ENCODE peak calls at places on chromosomes 5 and 9, in five cellular contexts. C is mucosa of descending colon, V is AG04450, R is progenitor cell of endocrine pancreas, J is LNCaP clone FGC. X is an unnamed sample.

GRCh38 chr5:102295534-102296228 is 403 bp downstream of the SLCO4C1 start:
- DNase-seq in V (no peak), C (peak), R (peak), J (no peak), X (peak)

GRCh38 chr5:135130526-135131215 is 96.6 kb upstream of the PITX1 start:
- DNase-seq in C (no peak), J (no peak), R (no peak), V (peak), X (no peak)

GRCh38 chr5:62385816-62386400 is 17.8 kb downstream of the DIMT1 start:
- DNase-seq in V (no peak), R (no peak), C (no peak), J (no peak), X (peak)

GRCh38 chr9:116580853-116581252 is 106.3 kb upstream of the TRIM32 start:
- DNase-seq in J (no peak), R (no peak), C (no peak), V (no peak), X (no peak)

GRCh38 chr9:134554750-134555655 is 86.6 kb upstream of the COL5A1 start:
- DNase-seq in V (no peak), R (no peak), C (no peak), J (no peak), X (no peak)

GRCh38 chr5:61604076-61604475 is 272.0 kb downstream of the ZSWIM6 start:
- DNase-seq in V (no peak), J (no peak), R (no peak), C (no peak), X (no peak)

GRCh38 chr9:4585135-4585534 is 77.0 kb upstream of the PLPP6 start:
- DNase-seq in V (no peak), R (no peak), C (no peak), J (no peak), X (no peak)

GRCh38 chr9:135397142-135397541 is 82.4 kb upstream of the PPP1R26 start:
- DNase-seq in J (no peak), C (no peak), V (no peak), R (no peak), X (no peak)

GRCh38 chr5:76673125-76673524 is 42.8 kb upstream of the F2R start:
- DNase-seq in V (no peak), J (no peak), R (no peak), C (no peak), X (no peak)

GRCh38 chr9:94480205-94480604 is 74.7 kb upstream of the PCAT7 start:
- DNase-seq in J (no peak), C (no peak), V (no peak), R (no peak), X (no peak)

GRCh38 chr9:129306318-129306973 is 128.4 kb upstream of the IER5L start:
- DNase-seq in J (no peak), R (no peak), C (peak), V (no peak), X (no peak)

GRCh38 chr9:27470291-27470805 is 53.7 kb upstream of the IFNK start:
- DNase-seq in C (no peak), R (no peak), V (no peak), J (no peak), X (no peak)

GRCh38 chr5:123673107-123673506 is 161.1 kb downstream of the CSNK1G3 start:
- DNase-seq in R (no peak), V (no peak), C (no peak), J (no peak), X (no peak)

GRCh38 chr5:28523887-28524637 is 1485.7 kb upstream of the CDH9 start:
- DNase-seq in V (no peak), R (no peak), C (no peak), J (peak), X (no peak)

GRCh38 chr9:134035041-134036039 is 10.1 kb downstream of the BRD3OS start:
- DNase-seq in R (no peak), J (no peak), C (no peak), V (no peak), X (no peak)

GRCh38 chr5:107832746-107833145 is 162.0 kb upstream of the EFNA5 start:
- DNase-seq in C (no peak), V (no peak), R (no peak), J (no peak), X (no peak)

GRCh38 chr9:19405771-19406170 is 3.0 kb upstream of the ACER2 start:
- DNase-seq in J (no peak), C (no peak), R (no peak), V (no peak), X (no peak)

GRCh38 chr9:74979844-74980243 is 27.1 kb upstream of the C9orf40 start:
- DNase-seq in C (no peak), V (no peak), R (no peak), J (no peak), X (no peak)
- TF ChIP-seq CTCF in C (no peak), V (no peak), R (no peak), J (no peak), X (no peak)

GRCh38 chr9:122398371-122398924 is 27.6 kb downstream of the PTGS1 start:
- DNase-seq in R (no peak), J (no peak), C (no peak), V (no peak), X (no peak)

GRCh38 chr9:122406264-122406890 is 35.6 kb downstream of the PTGS1 start:
- DNase-seq in R (no peak), J (no peak), C (no peak), V (no peak), X (no peak)

GRCh38 chr9:122397749-122398148 is 26.9 kb downstream of the PTGS1 start:
- DNase-seq in V (no peak), C (no peak), J (no peak), R (no peak), X (no peak)

GRCh38 chr9:122403381-122404002 is 32.7 kb downstream of the PTGS1 start:
- DNase-seq in R (no peak), V (no peak), J (no peak), C (no peak), X (no peak)

GRCh38 chr9:122402403-122403268 is 31.8 kb downstream of the PTGS1 start:
- DNase-seq in J (no peak), R (no peak), V (peak), C (no peak), X (peak)
- TF ChIP-seq CTCF in J (no peak), R (no peak), V (no peak), C (no peak), X (no peak)

GRCh38 chr5:10364186-10364689 is 10.7 kb downstream of the MARCHF6 start:
- DNase-seq in J (no peak), V (no peak), R (no peak), C (no peak), X (peak)
- TF ChIP-seq CTCF in J (no peak), V (no peak), R (no peak), C (no peak), X (peak)

GRCh38 chr5:92951746-92952145 is 629.3 kb downstream of the NR2F1-AS1 start:
- DNase-seq in V (no peak), J (no peak), C (no peak), R (no peak), X (no peak)
- TF ChIP-seq CTCF in V (no peak), J (no peak), C (no peak), R (no peak), X (no peak)

GRCh38 chr5:181140766-181141165 is 6.6 kb upstream of the OR2V2 start:
- DNase-seq in J (no peak), R (no peak), V (no peak), C (no peak), X (no peak)

GRCh38 chr5:181142054-181142453 is 5.3 kb upstream of the OR2V2 start:
- DNase-seq in J (no peak), C (no peak), R (no peak), V (no peak), X (no peak)

GRCh38 chr5:181136361-181136955 is 5.5 kb upstream of the OR2V1 start:
- DNase-seq in V (no peak), C (no peak), R (no peak), J (no peak), X (no peak)

GRCh38 chr5:181134259-181134658 is 3.3 kb upstream of the OR2V1 start:
- DNase-seq in C (no peak), J (no peak), R (no peak), V (no peak), X (no peak)

GRCh38 chr5:181138258-181138657 is 7.3 kb upstream of the OR2V1 start:
- DNase-seq in C (no peak), J (no peak), R (no peak), V (no peak), X (no peak)
- TF ChIP-seq CTCF in C (no peak), J (no peak), R (no peak), V (no peak), X (no peak)